ENCODE peak calls at places on chromosomes 2 and 18, in nine cellular contexts. One of them, this sample, is unnamed.

GRCh38 chr2:217166241-217166640 is 306.4 kb upstream of the TNP1 start:
- DNase-seq in GM12865: peak
- DNase-seq in HCT116: peak
- DNase-seq in colonic mucosa: no peak
- DNase-seq in astrocyte of the spinal cord: peak
- DNase-seq in endodermal cell: no peak
- DNase-seq in stomach: no peak
- DNase-seq in DND-41: no peak
- DNase-seq in heart right ventricle: peak
- DNase-seq in this sample: no peak

GRCh38 chr18:7645756-7646155 is 78.6 kb downstream of the PTPRM start:
- DNase-seq in colonic mucosa: no peak
- DNase-seq in DND-41: no peak
- DNase-seq in endodermal cell: no peak
- DNase-seq in stomach: peak
- DNase-seq in heart right ventricle: peak
- DNase-seq in GM12865: no peak
- DNase-seq in astrocyte of the spinal cord: no peak
- DNase-seq in HCT116: no peak
- DNase-seq in this sample: no peak

GRCh38 chr18:79905389-79905911 is 46.0 kb downstream of the SLC66A2 start:
- DNase-seq in heart right ventricle: no peak
- DNase-seq in HCT116: no peak
- DNase-seq in astrocyte of the spinal cord: no peak
- DNase-seq in colonic mucosa: no peak
- DNase-seq in endodermal cell: peak
- DNase-seq in GM12865: no peak
- DNase-seq in stomach: no peak
- DNase-seq in DND-41: no peak
- DNase-seq in this sample: peak

GRCh38 chr2:218582085-218582484 is 13.4 kb downstream of the CNOT9 start:
- DNase-seq in DND-41: no peak
- DNase-seq in colonic mucosa: no peak
- DNase-seq in endodermal cell: no peak
- DNase-seq in heart right ventricle: no peak
- DNase-seq in stomach: no peak
- DNase-seq in astrocyte of the spinal cord: peak
- DNase-seq in HCT116: no peak
- DNase-seq in GM12865: no peak
- DNase-seq in this sample: no peak

GRCh38 chr2:238063414-238064189 is 2.8 kb downstream of the SCLY start:
- DNase-seq in stomach: no peak
- DNase-seq in endodermal cell: no peak
- DNase-seq in GM12865: no peak
- DNase-seq in HCT116: no peak
- DNase-seq in astrocyte of the spinal cord: no peak
- DNase-seq in heart right ventricle: no peak
- DNase-seq in colonic mucosa: peak
- DNase-seq in DND-41: no peak
- DNase-seq in this sample: peak

GRCh38 chr2:113219889-113220641 is 46.3 kb downstream of the PSD4 start:
- DNase-seq in heart right ventricle: peak
- DNase-seq in endodermal cell: no peak
- DNase-seq in stomach: peak
- DNase-seq in colonic mucosa: peak
- DNase-seq in DND-41: peak
- DNase-seq in HCT116: peak
- DNase-seq in GM12865: no peak
- DNase-seq in astrocyte of the spinal cord: peak
- DNase-seq in this sample: peak

GRCh38 chr2:108194409-108195132 is 45.2 kb upstream of the SULT1C3 start:
- DNase-seq in HCT116: no peak
- DNase-seq in endodermal cell: no peak
- DNase-seq in stomach: no peak
- DNase-seq in DND-41: no peak
- DNase-seq in heart right ventricle: no peak
- DNase-seq in astrocyte of the spinal cord: no peak
- DNase-seq in colonic mucosa: no peak
- DNase-seq in GM12865: no peak
- DNase-seq in this sample: no peak

GRCh38 chr18:48529796-48530195 is 9.0 kb upstream of the CTIF start:
- DNase-seq in DND-41: no peak
- DNase-seq in colonic mucosa: no peak
- DNase-seq in HCT116: no peak
- DNase-seq in astrocyte of the spinal cord: peak
- DNase-seq in stomach: no peak
- DNase-seq in heart right ventricle: peak
- DNase-seq in GM12865: no peak
- DNase-seq in endodermal cell: peak
- DNase-seq in this sample: no peak

GRCh38 chr2:223601932-223602676 is at the start of gene SCG2:
- DNase-seq in HCT116: peak
- DNase-seq in colonic mucosa: peak
- DNase-seq in DND-41: peak
- DNase-seq in endodermal cell: peak
- DNase-seq in heart right ventricle: peak
- DNase-seq in GM12865: peak
- DNase-seq in stomach: peak
- DNase-seq in astrocyte of the spinal cord: peak
- DNase-seq in this sample: peak

DNA sequence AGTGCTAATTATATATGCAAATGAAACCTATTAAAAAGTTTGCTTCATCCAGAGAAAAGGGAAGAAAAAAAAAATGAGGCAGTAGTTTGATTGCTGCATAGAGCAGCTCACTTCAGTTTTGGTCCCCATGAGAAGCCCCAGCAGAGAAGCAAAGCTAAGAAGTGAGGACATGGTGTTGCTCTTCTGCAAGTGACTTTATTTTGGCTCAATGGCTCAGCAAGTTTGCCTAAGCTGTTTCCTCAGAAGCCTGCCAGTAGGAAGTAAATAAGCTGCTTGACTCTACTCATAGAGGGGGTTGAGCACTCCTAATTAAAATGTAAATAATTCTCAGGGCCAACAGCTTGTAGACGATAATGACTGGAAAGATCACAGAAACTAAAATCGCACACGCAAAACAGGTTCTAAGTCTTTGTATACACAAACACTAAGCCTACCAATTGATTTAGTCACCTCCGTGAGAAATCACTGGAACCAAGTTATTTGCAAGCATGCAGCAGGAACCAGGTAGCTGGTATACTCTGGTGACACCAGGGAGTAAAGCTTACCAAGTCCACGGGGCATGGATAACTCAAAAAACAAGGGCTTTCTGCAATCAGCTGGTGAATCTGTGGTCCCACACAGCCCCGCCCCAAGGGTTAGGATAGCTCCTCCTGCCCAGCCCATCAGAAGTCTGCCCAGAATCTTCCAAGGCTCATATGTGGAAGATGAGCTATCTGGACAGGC is 39.7 kb upstream of the NABP1 start:
- DNase-seq in endodermal cell: peak
- DNase-seq in colonic mucosa: peak
- DNase-seq in stomach: no peak
- DNase-seq in DND-41: peak
- DNase-seq in GM12865: no peak
- DNase-seq in astrocyte of the spinal cord: no peak
- DNase-seq in heart right ventricle: no peak
- DNase-seq in HCT116: no peak
- DNase-seq in this sample: no peak
- H3K4me3 ChIP-seq in endodermal cell: peak
- H3K4me3 ChIP-seq in colonic mucosa: no peak
- H3K4me3 ChIP-seq in stomach: no peak
- H3K4me3 ChIP-seq in DND-41: peak
- H3K4me3 ChIP-seq in GM12865: no peak
- H3K4me3 ChIP-seq in astrocyte of the spinal cord: no peak
- H3K4me3 ChIP-seq in heart right ventricle: no peak
- H3K4me3 ChIP-seq in HCT116: no peak
- H3K4me3 ChIP-seq in this sample: no peak

GRCh38 chr2:73937103-73937885 is 10.6 kb downstream of the DGUOK start:
- DNase-seq in heart right ventricle: no peak
- DNase-seq in GM12865: no peak
- DNase-seq in colonic mucosa: no peak
- DNase-seq in stomach: no peak
- DNase-seq in DND-41: no peak
- DNase-seq in HCT116: no peak
- DNase-seq in astrocyte of the spinal cord: peak
- DNase-seq in endodermal cell: peak
- DNase-seq in this sample: no peak

GRCh38 chr2:73938761-73939352 is 12.2 kb downstream of the DGUOK start:
- DNase-seq in astrocyte of the spinal cord: peak
- DNase-seq in colonic mucosa: no peak
- DNase-seq in stomach: no peak
- DNase-seq in DND-41: no peak
- DNase-seq in GM12865: no peak
- DNase-seq in heart right ventricle: no peak
- DNase-seq in HCT116: no peak
- DNase-seq in endodermal cell: no peak
- DNase-seq in this sample: no peak

GRCh38 chr2:73942664-73943063 is 16.0 kb downstream of the DGUOK start:
- DNase-seq in colonic mucosa: no peak
- DNase-seq in HCT116: no peak
- DNase-seq in GM12865: no peak
- DNase-seq in heart right ventricle: no peak
- DNase-seq in endodermal cell: no peak
- DNase-seq in DND-41: no peak
- DNase-seq in astrocyte of the spinal cord: no peak
- DNase-seq in stomach: no peak
- DNase-seq in this sample: no peak

GRCh38 chr2:73937899-73938298 is 11.2 kb downstream of the DGUOK start:
- DNase-seq in heart right ventricle: no peak
- DNase-seq in stomach: no peak
- DNase-seq in DND-41: no peak
- DNase-seq in HCT116: no peak
- DNase-seq in astrocyte of the spinal cord: no peak
- DNase-seq in GM12865: no peak
- DNase-seq in endodermal cell: peak
- DNase-seq in colonic mucosa: no peak
- DNase-seq in this sample: no peak

DNA sequence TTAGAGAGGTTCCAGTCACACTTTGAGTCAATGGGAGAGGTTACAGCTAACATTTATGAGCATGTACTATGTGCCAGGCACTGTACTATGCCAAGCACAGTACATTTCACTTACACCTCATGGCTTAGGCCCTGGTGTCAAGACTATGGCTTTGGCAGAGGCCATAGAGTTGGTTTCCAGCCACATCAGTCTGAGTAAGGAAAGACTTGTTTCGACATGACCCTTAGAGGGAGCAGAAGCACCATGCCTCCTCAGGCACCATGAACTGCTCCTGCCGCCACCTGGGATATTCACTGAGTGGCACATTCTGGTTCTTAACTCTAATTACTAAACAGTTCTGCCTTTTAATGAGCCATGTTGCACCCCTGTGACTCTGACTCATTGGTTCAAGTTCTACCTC is 12.7 kb downstream of the DGUOK start:
- DNase-seq in HCT116: no peak
- DNase-seq in GM12865: no peak
- DNase-seq in colonic mucosa: no peak
- DNase-seq in stomach: peak
- DNase-seq in astrocyte of the spinal cord: no peak
- DNase-seq in DND-41: no peak
- DNase-seq in endodermal cell: peak
- DNase-seq in heart right ventricle: no peak
- DNase-seq in this sample: no peak
- TF ChIP-seq CTCF in HCT116: no peak
- TF ChIP-seq CTCF in GM12865: no peak
- TF ChIP-seq CTCF in colonic mucosa: no peak
- TF ChIP-seq CTCF in stomach: no peak
- TF ChIP-seq CTCF in astrocyte of the spinal cord: peak
- TF ChIP-seq CTCF in DND-41: peak
- TF ChIP-seq CTCF in endodermal cell: peak
- TF ChIP-seq CTCF in heart right ventricle: peak
- TF ChIP-seq CTCF in this sample: no peak

GRCh38 chr2:44932079-44932478 is 9.4 kb upstream of the SIX3 start:
- DNase-seq in GM12865: no peak
- DNase-seq in colonic mucosa: no peak
- DNase-seq in endodermal cell: peak
- DNase-seq in DND-41: no peak
- DNase-seq in astrocyte of the spinal cord: no peak
- DNase-seq in HCT116: no peak
- DNase-seq in heart right ventricle: no peak
- DNase-seq in stomach: no peak
- DNase-seq in this sample: no peak

GRCh38 chr2:44934024-44934423 is 7.5 kb upstream of the SIX3 start:
- DNase-seq in GM12865: no peak
- DNase-seq in stomach: no peak
- DNase-seq in endodermal cell: peak
- DNase-seq in HCT116: no peak
- DNase-seq in heart right ventricle: no peak
- DNase-seq in astrocyte of the spinal cord: no peak
- DNase-seq in DND-41: no peak
- DNase-seq in colonic mucosa: no peak
- DNase-seq in this sample: no peak

GRCh38 chr2:44932564-44933392 is 8.7 kb upstream of the SIX3 start:
- DNase-seq in astrocyte of the spinal cord: no peak
- DNase-seq in stomach: no peak
- DNase-seq in DND-41: no peak
- DNase-seq in GM12865: no peak
- DNase-seq in endodermal cell: peak
- DNase-seq in colonic mucosa: no peak
- DNase-seq in heart right ventricle: no peak
- DNase-seq in HCT116: no peak
- DNase-seq in this sample: no peak

GRCh38 chr2:44934521-44934961 is 7.0 kb upstream of the SIX3 start:
- DNase-seq in colonic mucosa: no peak
- DNase-seq in DND-41: no peak
- DNase-seq in stomach: no peak
- DNase-seq in GM12865: no peak
- DNase-seq in astrocyte of the spinal cord: no peak
- DNase-seq in endodermal cell: peak
- DNase-seq in heart right ventricle: no peak
- DNase-seq in HCT116: no peak
- DNase-seq in this sample: no peak

DNA sequence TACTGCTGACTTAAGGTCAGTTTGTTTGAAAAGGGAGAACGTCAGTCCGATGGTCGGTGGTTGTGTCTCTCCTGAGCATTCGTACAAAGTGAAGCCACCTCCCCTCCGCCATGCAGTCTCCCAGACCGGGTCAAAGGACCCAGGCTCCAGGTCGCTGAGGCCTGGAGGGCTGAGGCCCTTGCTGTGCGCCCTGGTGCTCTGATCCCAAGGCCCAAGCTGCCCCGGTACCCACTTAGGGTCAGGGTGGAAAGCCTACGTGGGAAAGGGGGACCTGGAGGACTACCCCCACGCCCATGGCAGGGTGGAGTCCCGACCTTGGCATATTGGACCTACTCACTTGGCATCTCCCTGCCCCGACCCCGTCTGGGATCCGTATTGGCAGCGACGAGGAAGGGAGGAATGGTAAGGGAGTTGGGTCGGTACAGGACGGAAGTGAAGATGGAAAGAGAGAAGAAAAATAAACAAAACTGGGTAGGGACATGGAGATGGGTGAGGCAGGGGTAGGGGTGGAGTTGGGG is 8.0 kb upstream of the SIX3 start:
- DNase-seq in endodermal cell: peak
- DNase-seq in stomach: no peak
- DNase-seq in GM12865: no peak
- DNase-seq in colonic mucosa: no peak
- DNase-seq in DND-41: no peak
- DNase-seq in astrocyte of the spinal cord: no peak
- DNase-seq in HCT116: no peak
- DNase-seq in heart right ventricle: no peak
- DNase-seq in this sample: no peak
- H3K4me3 ChIP-seq in endodermal cell: peak
- H3K4me3 ChIP-seq in stomach: no peak
- H3K4me3 ChIP-seq in GM12865: no peak
- H3K4me3 ChIP-seq in colonic mucosa: no peak
- H3K4me3 ChIP-seq in DND-41: no peak
- H3K4me3 ChIP-seq in astrocyte of the spinal cord: no peak
- H3K4me3 ChIP-seq in HCT116: no peak
- H3K4me3 ChIP-seq in heart right ventricle: no peak
- H3K4me3 ChIP-seq in this sample: no peak

GRCh38 chr2:45812039-45812500 is 160.6 kb downstream of the PRKCE start:
- DNase-seq in endodermal cell: no peak
- DNase-seq in astrocyte of the spinal cord: peak
- DNase-seq in DND-41: no peak
- DNase-seq in heart right ventricle: no peak
- DNase-seq in GM12865: no peak
- DNase-seq in colonic mucosa: no peak
- DNase-seq in HCT116: no peak
- DNase-seq in stomach: no peak
- DNase-seq in this sample: no peak
- TF ChIP-seq CTCF in endodermal cell: no peak
- TF ChIP-seq CTCF in astrocyte of the spinal cord: no peak
- TF ChIP-seq CTCF in DND-41: no peak
- TF ChIP-seq CTCF in heart right ventricle: no peak
- TF ChIP-seq CTCF in GM12865: no peak
- TF ChIP-seq CTCF in colonic mucosa: no peak
- TF ChIP-seq CTCF in HCT116: no peak
- TF ChIP-seq CTCF in stomach: no peak
- TF ChIP-seq CTCF in this sample: no peak